ENCODE peak calls at places on chromosomes 2 and 18, in six cellular contexts. One of them, this sample, is unnamed.
A peak's percentile ranks its signal among the peaks of the same experiment; 100 is the strongest.

GRCh38 chr18:21074336-21075323 is 37.0 kb downstream of the ROCK1 start:
- DNase-seq in stimulated activated naive B cell treated with anti-CD40 and anti-IgM and Interleukin-4, amounts not matched to agents 10 μg/mL and 1 μg/mL and 100 μg/mL, for 72 hours: no peak
- DNase-seq in EH: no peak
- DNase-seq in psoas muscle: no peak
- DNase-seq in foreskin fibroblast: no peak
- DNase-seq in stimulated activated CD4-positive, alpha-beta T cell treated with anti-CD3 and anti-CD28 coated beads, TNF-alpha, amount 100 ng/mL, for 1 hour: no peak
- DNase-seq in this sample: no peak

GRCh38 chr2:218861645-218862318 is 2.2 kb downstream of the WNT6 start:
- DNase-seq in stimulated activated naive B cell treated with anti-CD40 and anti-IgM and Interleukin-4, amounts not matched to agents 10 μg/mL and 1 μg/mL and 100 μg/mL, for 72 hours: no peak
- DNase-seq in EH: no peak
- DNase-seq in psoas muscle: peak; percentile 31
- DNase-seq in foreskin fibroblast: no peak
- DNase-seq in stimulated activated CD4-positive, alpha-beta T cell treated with anti-CD3 and anti-CD28 coated beads, TNF-alpha, amount 100 ng/mL, for 1 hour: no peak
- DNase-seq in this sample: no peak

GRCh38 chr2:150856596-150857281 is 369.3 kb upstream of the RND3 start:
- DNase-seq in stimulated activated naive B cell treated with anti-CD40 and anti-IgM and Interleukin-4, amounts not matched to agents 10 μg/mL and 1 μg/mL and 100 μg/mL, for 72 hours: no peak
- DNase-seq in EH: no peak
- DNase-seq in psoas muscle: no peak
- DNase-seq in foreskin fibroblast: no peak
- DNase-seq in stimulated activated CD4-positive, alpha-beta T cell treated with anti-CD3 and anti-CD28 coated beads, TNF-alpha, amount 100 ng/mL, for 1 hour: no peak
- DNase-seq in this sample: no peak

GRCh38 chr2:129565710-129566109 is 413.8 kb upstream of the RAB6C start:
- DNase-seq in stimulated activated naive B cell treated with anti-CD40 and anti-IgM and Interleukin-4, amounts not matched to agents 10 μg/mL and 1 μg/mL and 100 μg/mL, for 72 hours: no peak
- DNase-seq in EH: no peak
- DNase-seq in psoas muscle: no peak
- DNase-seq in foreskin fibroblast: no peak
- DNase-seq in stimulated activated CD4-positive, alpha-beta T cell treated with anti-CD3 and anti-CD28 coated beads, TNF-alpha, amount 100 ng/mL, for 1 hour: no peak
- DNase-seq in this sample: no peak

GRCh38 chr2:109256921-109257320 is 127.9 kb downstream of the SH3RF3 start:
- DNase-seq in stimulated activated naive B cell treated with anti-CD40 and anti-IgM and Interleukin-4, amounts not matched to agents 10 μg/mL and 1 μg/mL and 100 μg/mL, for 72 hours: no peak
- DNase-seq in EH: peak; percentile 53
- DNase-seq in psoas muscle: peak; percentile 78
- DNase-seq in foreskin fibroblast: peak; percentile 48
- DNase-seq in stimulated activated CD4-positive, alpha-beta T cell treated with anti-CD3 and anti-CD28 coated beads, TNF-alpha, amount 100 ng/mL, for 1 hour: no peak
- DNase-seq in this sample: no peak

GRCh38 chr2:10370895-10371294 is 68.2 kb downstream of the HPCAL1 start:
- DNase-seq in stimulated activated naive B cell treated with anti-CD40 and anti-IgM and Interleukin-4, amounts not matched to agents 10 μg/mL and 1 μg/mL and 100 μg/mL, for 72 hours: no peak
- DNase-seq in EH: no peak
- DNase-seq in psoas muscle: peak; percentile 52
- DNase-seq in foreskin fibroblast: no peak
- DNase-seq in stimulated activated CD4-positive, alpha-beta T cell treated with anti-CD3 and anti-CD28 coated beads, TNF-alpha, amount 100 ng/mL, for 1 hour: no peak
- DNase-seq in this sample: no peak

GRCh38 chr2:207624170-207625013 is 802 bp downstream of the METTL21A start:
- DNase-seq in stimulated activated naive B cell treated with anti-CD40 and anti-IgM and Interleukin-4, amounts not matched to agents 10 μg/mL and 1 μg/mL and 100 μg/mL, for 72 hours: peak; percentile 52
- DNase-seq in EH: peak; percentile 82
- DNase-seq in psoas muscle: peak; percentile 74
- DNase-seq in foreskin fibroblast: peak; percentile 60
- DNase-seq in stimulated activated CD4-positive, alpha-beta T cell treated with anti-CD3 and anti-CD28 coated beads, TNF-alpha, amount 100 ng/mL, for 1 hour: peak; percentile 35
- DNase-seq in this sample: no peak

GRCh38 chr2:202989749-202990148 is 24.9 kb upstream of the NBEAL1 start:
- DNase-seq in stimulated activated naive B cell treated with anti-CD40 and anti-IgM and Interleukin-4, amounts not matched to agents 10 μg/mL and 1 μg/mL and 100 μg/mL, for 72 hours: no peak
- DNase-seq in EH: no peak
- DNase-seq in psoas muscle: no peak
- DNase-seq in foreskin fibroblast: no peak
- DNase-seq in stimulated activated CD4-positive, alpha-beta T cell treated with anti-CD3 and anti-CD28 coated beads, TNF-alpha, amount 100 ng/mL, for 1 hour: no peak
- DNase-seq in this sample: no peak

GRCh38 chr2:102304268-102304667 is 7.1 kb upstream of the IL1RL1 start:
- DNase-seq in stimulated activated naive B cell treated with anti-CD40 and anti-IgM and Interleukin-4, amounts not matched to agents 10 μg/mL and 1 μg/mL and 100 μg/mL, for 72 hours: no peak
- DNase-seq in EH: no peak
- DNase-seq in psoas muscle: no peak
- DNase-seq in foreskin fibroblast: peak; percentile 14
- DNase-seq in stimulated activated CD4-positive, alpha-beta T cell treated with anti-CD3 and anti-CD28 coated beads, TNF-alpha, amount 100 ng/mL, for 1 hour: no peak
- DNase-seq in this sample: no peak

GRCh38 chr2:71530246-71530986 is 77.1 kb downstream of the DYSF start:
- DNase-seq in stimulated activated naive B cell treated with anti-CD40 and anti-IgM and Interleukin-4, amounts not matched to agents 10 μg/mL and 1 μg/mL and 100 μg/mL, for 72 hours: no peak
- DNase-seq in EH: peak; percentile 45
- DNase-seq in psoas muscle: no peak
- DNase-seq in foreskin fibroblast: peak; percentile 12
- DNase-seq in stimulated activated CD4-positive, alpha-beta T cell treated with anti-CD3 and anti-CD28 coated beads, TNF-alpha, amount 100 ng/mL, for 1 hour: no peak
- DNase-seq in this sample: peak; percentile 9

GRCh38 chr2:212227755-212228154 is 310.8 kb downstream of the ERBB4 start:
- DNase-seq in stimulated activated naive B cell treated with anti-CD40 and anti-IgM and Interleukin-4, amounts not matched to agents 10 μg/mL and 1 μg/mL and 100 μg/mL, for 72 hours: no peak
- DNase-seq in EH: peak; percentile 71
- DNase-seq in psoas muscle: no peak
- DNase-seq in foreskin fibroblast: peak; percentile 66
- DNase-seq in stimulated activated CD4-positive, alpha-beta T cell treated with anti-CD3 and anti-CD28 coated beads, TNF-alpha, amount 100 ng/mL, for 1 hour: no peak
- DNase-seq in this sample: peak; percentile 80

GRCh38 chr2:85178154-85178553 is 45.0 kb downstream of the TCF7L1 start:
- DNase-seq in stimulated activated naive B cell treated with anti-CD40 and anti-IgM and Interleukin-4, amounts not matched to agents 10 μg/mL and 1 μg/mL and 100 μg/mL, for 72 hours: no peak
- DNase-seq in EH: no peak
- DNase-seq in psoas muscle: no peak
- DNase-seq in foreskin fibroblast: no peak
- DNase-seq in stimulated activated CD4-positive, alpha-beta T cell treated with anti-CD3 and anti-CD28 coated beads, TNF-alpha, amount 100 ng/mL, for 1 hour: no peak
- DNase-seq in this sample: no peak

GRCh38 chr2:168510125-168510756 is 54.2 kb downstream of the CERS6 start:
- DNase-seq in stimulated activated naive B cell treated with anti-CD40 and anti-IgM and Interleukin-4, amounts not matched to agents 10 μg/mL and 1 μg/mL and 100 μg/mL, for 72 hours: no peak
- DNase-seq in EH: no peak
- DNase-seq in psoas muscle: no peak
- DNase-seq in foreskin fibroblast: no peak
- DNase-seq in stimulated activated CD4-positive, alpha-beta T cell treated with anti-CD3 and anti-CD28 coated beads, TNF-alpha, amount 100 ng/mL, for 1 hour: no peak
- DNase-seq in this sample: no peak

GRCh38 chr2:159456500-159457426 is 159.6 kb downstream of the BAZ2B start:
- DNase-seq in stimulated activated naive B cell treated with anti-CD40 and anti-IgM and Interleukin-4, amounts not matched to agents 10 μg/mL and 1 μg/mL and 100 μg/mL, for 72 hours: no peak
- DNase-seq in EH: peak; percentile 82
- DNase-seq in psoas muscle: no peak
- DNase-seq in foreskin fibroblast: no peak
- DNase-seq in stimulated activated CD4-positive, alpha-beta T cell treated with anti-CD3 and anti-CD28 coated beads, TNF-alpha, amount 100 ng/mL, for 1 hour: no peak
- DNase-seq in this sample: no peak

GRCh38 chr18:4068552-4069158 is 386.5 kb downstream of the DLGAP1 start:
- DNase-seq in stimulated activated naive B cell treated with anti-CD40 and anti-IgM and Interleukin-4, amounts not matched to agents 10 μg/mL and 1 μg/mL and 100 μg/mL, for 72 hours: peak; percentile 1
- DNase-seq in EH: peak; percentile 49
- DNase-seq in psoas muscle: no peak
- DNase-seq in foreskin fibroblast: peak; percentile 4
- DNase-seq in stimulated activated CD4-positive, alpha-beta T cell treated with anti-CD3 and anti-CD28 coated beads, TNF-alpha, amount 100 ng/mL, for 1 hour: no peak
- DNase-seq in this sample: peak; percentile 22

GRCh38 chr2:146730882-146731281 is 1113.9 kb upstream of the ACVR2A start:
- DNase-seq in stimulated activated naive B cell treated with anti-CD40 and anti-IgM and Interleukin-4, amounts not matched to agents 10 μg/mL and 1 μg/mL and 100 μg/mL, for 72 hours: no peak
- DNase-seq in EH: no peak
- DNase-seq in psoas muscle: no peak
- DNase-seq in foreskin fibroblast: peak; percentile 4
- DNase-seq in stimulated activated CD4-positive, alpha-beta T cell treated with anti-CD3 and anti-CD28 coated beads, TNF-alpha, amount 100 ng/mL, for 1 hour: no peak
- DNase-seq in this sample: no peak

GRCh38 chr2:75604479-75604878 is 42.1 kb upstream of the MRPL19 start:
- DNase-seq in stimulated activated naive B cell treated with anti-CD40 and anti-IgM and Interleukin-4, amounts not matched to agents 10 μg/mL and 1 μg/mL and 100 μg/mL, for 72 hours: no peak
- DNase-seq in EH: peak; percentile 58
- DNase-seq in psoas muscle: no peak
- DNase-seq in foreskin fibroblast: no peak
- DNase-seq in stimulated activated CD4-positive, alpha-beta T cell treated with anti-CD3 and anti-CD28 coated beads, TNF-alpha, amount 100 ng/mL, for 1 hour: no peak
- DNase-seq in this sample: no peak

GRCh38 chr18:79498662-79499061 is 102.9 kb downstream of the NFATC1 start:
- DNase-seq in stimulated activated naive B cell treated with anti-CD40 and anti-IgM and Interleukin-4, amounts not matched to agents 10 μg/mL and 1 μg/mL and 100 μg/mL, for 72 hours: no peak
- DNase-seq in EH: no peak
- DNase-seq in psoas muscle: no peak
- DNase-seq in foreskin fibroblast: no peak
- DNase-seq in stimulated activated CD4-positive, alpha-beta T cell treated with anti-CD3 and anti-CD28 coated beads, TNF-alpha, amount 100 ng/mL, for 1 hour: no peak
- DNase-seq in this sample: no peak

GRCh38 chr2:120765031-120765910 is 29.6 kb downstream of the GLI2 start:
- DNase-seq in stimulated activated naive B cell treated with anti-CD40 and anti-IgM and Interleukin-4, amounts not matched to agents 10 μg/mL and 1 μg/mL and 100 μg/mL, for 72 hours: no peak
- DNase-seq in EH: peak; percentile 42
- DNase-seq in psoas muscle: peak; percentile 68
- DNase-seq in foreskin fibroblast: no peak
- DNase-seq in stimulated activated CD4-positive, alpha-beta T cell treated with anti-CD3 and anti-CD28 coated beads, TNF-alpha, amount 100 ng/mL, for 1 hour: no peak
- DNase-seq in this sample: no peak

GRCh38 chr2:186575302-186575701 is 14.6 kb upstream of the ITGAV start:
- DNase-seq in stimulated activated naive B cell treated with anti-CD40 and anti-IgM and Interleukin-4, amounts not matched to agents 10 μg/mL and 1 μg/mL and 100 μg/mL, for 72 hours: no peak
- DNase-seq in EH: peak; percentile 99
- DNase-seq in psoas muscle: no peak
- DNase-seq in foreskin fibroblast: peak; percentile 92
- DNase-seq in stimulated activated CD4-positive, alpha-beta T cell treated with anti-CD3 and anti-CD28 coated beads, TNF-alpha, amount 100 ng/mL, for 1 hour: no peak
- DNase-seq in this sample: peak; percentile 98

GRCh38 chr2:195343942-195344530 is 313.0 kb upstream of the SLC39A10 start:
- DNase-seq in stimulated activated naive B cell treated with anti-CD40 and anti-IgM and Interleukin-4, amounts not matched to agents 10 μg/mL and 1 μg/mL and 100 μg/mL, for 72 hours: no peak
- DNase-seq in EH: peak; percentile 52
- DNase-seq in psoas muscle: no peak
- DNase-seq in foreskin fibroblast: no peak
- DNase-seq in stimulated activated CD4-positive, alpha-beta T cell treated with anti-CD3 and anti-CD28 coated beads, TNF-alpha, amount 100 ng/mL, for 1 hour: no peak
- DNase-seq in this sample: no peak

GRCh38 chr18:23816740-23817139 is 127.5 kb downstream of the LAMA3 start:
- DNase-seq in stimulated activated naive B cell treated with anti-CD40 and anti-IgM and Interleukin-4, amounts not matched to agents 10 μg/mL and 1 μg/mL and 100 μg/mL, for 72 hours: no peak
- DNase-seq in EH: no peak
- DNase-seq in psoas muscle: no peak
- DNase-seq in foreskin fibroblast: no peak
- DNase-seq in stimulated activated CD4-positive, alpha-beta T cell treated with anti-CD3 and anti-CD28 coated beads, TNF-alpha, amount 100 ng/mL, for 1 hour: no peak
- DNase-seq in this sample: no peak

GRCh38 chr18:79393181-79393598 is 2.5 kb upstream of the NFATC1 start:
- DNase-seq in stimulated activated naive B cell treated with anti-CD40 and anti-IgM and Interleukin-4, amounts not matched to agents 10 μg/mL and 1 μg/mL and 100 μg/mL, for 72 hours: no peak
- DNase-seq in EH: no peak
- DNase-seq in psoas muscle: peak; percentile 73
- DNase-seq in foreskin fibroblast: no peak
- DNase-seq in stimulated activated CD4-positive, alpha-beta T cell treated with anti-CD3 and anti-CD28 coated beads, TNF-alpha, amount 100 ng/mL, for 1 hour: no peak
- DNase-seq in this sample: no peak

GRCh38 chr2:147294825-147295392 is 549.9 kb upstream of the ACVR2A start:
- DNase-seq in stimulated activated naive B cell treated with anti-CD40 and anti-IgM and Interleukin-4, amounts not matched to agents 10 μg/mL and 1 μg/mL and 100 μg/mL, for 72 hours: no peak
- DNase-seq in EH: no peak
- DNase-seq in psoas muscle: no peak
- DNase-seq in foreskin fibroblast: no peak
- DNase-seq in stimulated activated CD4-positive, alpha-beta T cell treated with anti-CD3 and anti-CD28 coated beads, TNF-alpha, amount 100 ng/mL, for 1 hour: no peak
- DNase-seq in this sample: no peak

This sample was measured in astrocyte of the cerebellum.